ENCODE peak calls at places on chromosomes 1 and 21, in seven cellular contexts. One of them, this sample, is unnamed.

GRCh38 chr1:236837897-236838296 is 42.8 kb downstream of the MTR start:
- DNase-seq in transverse colon: no peak
- DNase-seq in heart left ventricle: no peak
- DNase-seq in amniotic stem cell: no peak
- DNase-seq in activated naive CD4-positive, alpha-beta T cell treated with anti-CD3 and anti-CD28 coated beads, Interleukin-2, amount 50 U/mL, for 16 hours: no peak
- DNase-seq in naive B cell: no peak
- DNase-seq in prostate gland: no peak
- DNase-seq in this sample: no peak

GRCh38 chr1:190738321-190738720 is 260.7 kb upstream of the BRINP3 start:
- DNase-seq in transverse colon: no peak
- DNase-seq in heart left ventricle: no peak
- DNase-seq in amniotic stem cell: peak; percentile 5
- DNase-seq in activated naive CD4-positive, alpha-beta T cell treated with anti-CD3 and anti-CD28 coated beads, Interleukin-2, amount 50 U/mL, for 16 hours: no peak
- DNase-seq in naive B cell: no peak
- DNase-seq in prostate gland: no peak
- DNase-seq in this sample: no peak

GRCh38 chr21:30044447-30045064 is 104.8 kb upstream of the GRIK1 start:
- DNase-seq in transverse colon: no peak
- DNase-seq in heart left ventricle: no peak
- DNase-seq in amniotic stem cell: no peak
- DNase-seq in activated naive CD4-positive, alpha-beta T cell treated with anti-CD3 and anti-CD28 coated beads, Interleukin-2, amount 50 U/mL, for 16 hours: no peak
- DNase-seq in naive B cell: no peak
- DNase-seq in prostate gland: no peak
- DNase-seq in this sample: peak; percentile 10

GRCh38 chr1:70072239-70072751 is 133.1 kb downstream of the LRRC40 start:
- DNase-seq in transverse colon: no peak
- DNase-seq in heart left ventricle: no peak
- DNase-seq in amniotic stem cell: peak; percentile 2
- DNase-seq in activated naive CD4-positive, alpha-beta T cell treated with anti-CD3 and anti-CD28 coated beads, Interleukin-2, amount 50 U/mL, for 16 hours: no peak
- DNase-seq in naive B cell: no peak
- DNase-seq in prostate gland: no peak
- DNase-seq in this sample: no peak

GRCh38 chr1:52976183-52977035 is 49.3 kb downstream of the SCP2 start:
- DNase-seq in transverse colon: no peak
- DNase-seq in heart left ventricle: no peak
- DNase-seq in amniotic stem cell: no peak
- DNase-seq in activated naive CD4-positive, alpha-beta T cell treated with anti-CD3 and anti-CD28 coated beads, Interleukin-2, amount 50 U/mL, for 16 hours: no peak
- DNase-seq in naive B cell: no peak
- DNase-seq in prostate gland: no peak
- DNase-seq in this sample: no peak

GRCh38 chr21:34302496-34302895 is 61.3 kb upstream of the KCNE2 start:
- DNase-seq in transverse colon: no peak
- DNase-seq in heart left ventricle: no peak
- DNase-seq in amniotic stem cell: no peak
- DNase-seq in activated naive CD4-positive, alpha-beta T cell treated with anti-CD3 and anti-CD28 coated beads, Interleukin-2, amount 50 U/mL, for 16 hours: no peak
- DNase-seq in naive B cell: no peak
- DNase-seq in prostate gland: no peak
- DNase-seq in this sample: no peak

GRCh38 chr1:115364044-115364775 is 26.2 kb upstream of the NGF start:
- DNase-seq in transverse colon: no peak
- DNase-seq in heart left ventricle: peak; percentile 34
- DNase-seq in amniotic stem cell: peak; percentile 48
- DNase-seq in activated naive CD4-positive, alpha-beta T cell treated with anti-CD3 and anti-CD28 coated beads, Interleukin-2, amount 50 U/mL, for 16 hours: no peak
- DNase-seq in naive B cell: no peak
- DNase-seq in prostate gland: no peak
- DNase-seq in this sample: no peak

GRCh38 chr1:146032613-146033219 is 11.2 kb upstream of the HJV start:
- DNase-seq in transverse colon: no peak
- DNase-seq in heart left ventricle: no peak
- DNase-seq in amniotic stem cell: peak; percentile 37
- DNase-seq in activated naive CD4-positive, alpha-beta T cell treated with anti-CD3 and anti-CD28 coated beads, Interleukin-2, amount 50 U/mL, for 16 hours: no peak
- DNase-seq in naive B cell: peak; percentile 12
- DNase-seq in prostate gland: no peak
- DNase-seq in this sample: no peak

GRCh38 chr1:204959374-204959773 is 83.6 kb upstream of the CNTN2 start:
- DNase-seq in transverse colon: no peak
- DNase-seq in heart left ventricle: peak; percentile 57
- DNase-seq in amniotic stem cell: no peak
- DNase-seq in activated naive CD4-positive, alpha-beta T cell treated with anti-CD3 and anti-CD28 coated beads, Interleukin-2, amount 50 U/mL, for 16 hours: no peak
- DNase-seq in naive B cell: no peak
- DNase-seq in prostate gland: no peak
- DNase-seq in this sample: no peak

GRCh38 chr1:75711846-75712245 is 12.7 kb upstream of the ACADM start:
- DNase-seq in transverse colon: no peak
- DNase-seq in heart left ventricle: no peak
- DNase-seq in amniotic stem cell: no peak
- DNase-seq in activated naive CD4-positive, alpha-beta T cell treated with anti-CD3 and anti-CD28 coated beads, Interleukin-2, amount 50 U/mL, for 16 hours: no peak
- DNase-seq in naive B cell: no peak
- DNase-seq in prostate gland: no peak
- DNase-seq in this sample: no peak

GRCh38 chr1:226568077-226568831 is 19.7 kb downstream of the STUM start:
- DNase-seq in transverse colon: no peak
- DNase-seq in heart left ventricle: no peak
- DNase-seq in amniotic stem cell: no peak
- DNase-seq in activated naive CD4-positive, alpha-beta T cell treated with anti-CD3 and anti-CD28 coated beads, Interleukin-2, amount 50 U/mL, for 16 hours: no peak
- DNase-seq in naive B cell: no peak
- DNase-seq in prostate gland: no peak
- DNase-seq in this sample: no peak

GRCh38 chr1:223358826-223359225 is 5.2 kb downstream of the SUSD4 start:
- DNase-seq in transverse colon: no peak
- DNase-seq in heart left ventricle: no peak
- DNase-seq in amniotic stem cell: no peak
- DNase-seq in activated naive CD4-positive, alpha-beta T cell treated with anti-CD3 and anti-CD28 coated beads, Interleukin-2, amount 50 U/mL, for 16 hours: no peak
- DNase-seq in naive B cell: no peak
- DNase-seq in prostate gland: no peak
- DNase-seq in this sample: no peak

GRCh38 chr1:234933475-234933874 is 195.2 kb downstream of the TOMM20 start:
- DNase-seq in transverse colon: no peak
- DNase-seq in heart left ventricle: peak; percentile 52
- DNase-seq in amniotic stem cell: no peak
- DNase-seq in activated naive CD4-positive, alpha-beta T cell treated with anti-CD3 and anti-CD28 coated beads, Interleukin-2, amount 50 U/mL, for 16 hours: no peak
- DNase-seq in naive B cell: no peak
- DNase-seq in prostate gland: no peak
- DNase-seq in this sample: no peak

GRCh38 chr1:103371234-103371633 is 154.3 kb upstream of the RNPC3 start:
- DNase-seq in transverse colon: no peak
- DNase-seq in heart left ventricle: no peak
- DNase-seq in amniotic stem cell: no peak
- DNase-seq in activated naive CD4-positive, alpha-beta T cell treated with anti-CD3 and anti-CD28 coated beads, Interleukin-2, amount 50 U/mL, for 16 hours: no peak
- DNase-seq in naive B cell: no peak
- DNase-seq in prostate gland: no peak
- DNase-seq in this sample: no peak

GRCh38 chr1:203621559-203622130 is 5.0 kb upstream of the ATP2B4 start:
- DNase-seq in transverse colon: no peak
- DNase-seq in heart left ventricle: no peak
- DNase-seq in amniotic stem cell: no peak
- DNase-seq in activated naive CD4-positive, alpha-beta T cell treated with anti-CD3 and anti-CD28 coated beads, Interleukin-2, amount 50 U/mL, for 16 hours: no peak
- DNase-seq in naive B cell: no peak
- DNase-seq in prostate gland: no peak
- DNase-seq in this sample: no peak

GRCh38 chr1:79716481-79716880 is 710.0 kb upstream of the ADGRL4 start:
- DNase-seq in transverse colon: no peak
- DNase-seq in heart left ventricle: no peak
- DNase-seq in amniotic stem cell: no peak
- DNase-seq in activated naive CD4-positive, alpha-beta T cell treated with anti-CD3 and anti-CD28 coated beads, Interleukin-2, amount 50 U/mL, for 16 hours: no peak
- DNase-seq in naive B cell: no peak
- DNase-seq in prostate gland: no peak
- DNase-seq in this sample: no peak

GRCh38 chr1:98366343-98366742 is 295.2 kb upstream of the SNX7 start:
- DNase-seq in transverse colon: no peak
- DNase-seq in heart left ventricle: no peak
- DNase-seq in amniotic stem cell: no peak
- DNase-seq in activated naive CD4-positive, alpha-beta T cell treated with anti-CD3 and anti-CD28 coated beads, Interleukin-2, amount 50 U/mL, for 16 hours: no peak
- DNase-seq in naive B cell: no peak
- DNase-seq in prostate gland: no peak
- DNase-seq in this sample: no peak

GRCh38 chr1:224399887-224400286 is 34.7 kb downstream of the WDR26 start:
- DNase-seq in transverse colon: no peak
- DNase-seq in heart left ventricle: no peak
- DNase-seq in amniotic stem cell: no peak
- DNase-seq in activated naive CD4-positive, alpha-beta T cell treated with anti-CD3 and anti-CD28 coated beads, Interleukin-2, amount 50 U/mL, for 16 hours: no peak
- DNase-seq in naive B cell: no peak
- DNase-seq in prostate gland: no peak
- DNase-seq in this sample: no peak

GRCh38 chr1:59879556-59879955 is 47.0 kb downstream of the CYP2J2 start:
- DNase-seq in transverse colon: peak; percentile 85
- DNase-seq in heart left ventricle: peak; percentile 60
- DNase-seq in amniotic stem cell: peak; percentile 76
- DNase-seq in activated naive CD4-positive, alpha-beta T cell treated with anti-CD3 and anti-CD28 coated beads, Interleukin-2, amount 50 U/mL, for 16 hours: peak; percentile 45
- DNase-seq in naive B cell: no peak
- DNase-seq in prostate gland: peak; percentile 78
- DNase-seq in this sample: peak; percentile 60

GRCh38 chr1:153567621-153568366 is 2.1 kb upstream of the S100A2 start:
- DNase-seq in transverse colon: no peak
- DNase-seq in heart left ventricle: no peak
- DNase-seq in amniotic stem cell: no peak
- DNase-seq in activated naive CD4-positive, alpha-beta T cell treated with anti-CD3 and anti-CD28 coated beads, Interleukin-2, amount 50 U/mL, for 16 hours: peak; percentile 55
- DNase-seq in naive B cell: no peak
- DNase-seq in prostate gland: no peak
- DNase-seq in this sample: no peak

GRCh38 chr1:109391161-109391556 is 6.6 kb downstream of the SORT1 start:
- DNase-seq in transverse colon: no peak
- DNase-seq in heart left ventricle: no peak
- DNase-seq in amniotic stem cell: no peak
- DNase-seq in activated naive CD4-positive, alpha-beta T cell treated with anti-CD3 and anti-CD28 coated beads, Interleukin-2, amount 50 U/mL, for 16 hours: no peak
- DNase-seq in naive B cell: no peak
- DNase-seq in prostate gland: no peak
- DNase-seq in this sample: no peak

GRCh38 chr1:101257500-101258325 is 20.9 kb downstream of the S1PR1 start:
- DNase-seq in transverse colon: peak; percentile 58
- DNase-seq in heart left ventricle: no peak
- DNase-seq in amniotic stem cell: no peak
- DNase-seq in activated naive CD4-positive, alpha-beta T cell treated with anti-CD3 and anti-CD28 coated beads, Interleukin-2, amount 50 U/mL, for 16 hours: no peak
- DNase-seq in naive B cell: peak; percentile 41
- DNase-seq in prostate gland: no peak
- DNase-seq in this sample: no peak

GRCh38 chr1:37802439-37802838 is 5.2 kb upstream of the C1orf122 start:
- DNase-seq in transverse colon: no peak
- DNase-seq in heart left ventricle: no peak
- DNase-seq in amniotic stem cell: no peak
- DNase-seq in activated naive CD4-positive, alpha-beta T cell treated with anti-CD3 and anti-CD28 coated beads, Interleukin-2, amount 50 U/mL, for 16 hours: no peak
- DNase-seq in naive B cell: no peak
- DNase-seq in prostate gland: no peak
- DNase-seq in this sample: no peak

GRCh38 chr1:42936309-42937078 is 22.2 kb downstream of the SLC2A1 start:
- DNase-seq in transverse colon: peak; percentile 67
- DNase-seq in heart left ventricle: no peak
- DNase-seq in amniotic stem cell: no peak
- DNase-seq in activated naive CD4-positive, alpha-beta T cell treated with anti-CD3 and anti-CD28 coated beads, Interleukin-2, amount 50 U/mL, for 16 hours: no peak
- DNase-seq in naive B cell: no peak
- DNase-seq in prostate gland: no peak
- DNase-seq in this sample: no peak

This sample was measured in progenitor cell of endocrine pancreas.